ENCODE peak calls at places on chromosomes 12 and 14, in five cellular contexts. F is RWPE1, Y is GDM1, K is IMR-90, H is lung. U is an unnamed sample.

GRCh38 chr12:49777800-49778748 is 36.7 kb downstream of the TMBIM6 start:
- DNase-seq in H (peak), F (peak), Y (no peak), K (peak), U (peak)

GRCh38 chr12:31756977-31757420 is 28.2 kb upstream of the AMN1 start:
- DNase-seq in Y (no peak), K (no peak), F (peak), H (no peak), U (peak)

GRCh38 chr14:53953002-53953827 is 3.4 kb downstream of the BMP4 start:
- DNase-seq in F (peak), H (peak), Y (no peak), K (peak), U (peak)

GRCh38 chr14:64572721-64573508 is 23.2 kb downstream of the PPP1R36 start:
- DNase-seq in H (no peak), F (no peak), Y (no peak), K (peak), U (no peak)

GRCh38 chr12:90163975-90164374 is 455.3 kb upstream of the ATP2B1 start:
- DNase-seq in K (no peak), Y (no peak), H (no peak), F (no peak), U (no peak)

GRCh38 chr12:2582631-2583616 is 211.8 kb upstream of the FKBP4 start:
- DNase-seq in H (peak), K (peak), Y (peak), F (peak), U (peak)

GRCh38 chr14:82655770-82656169 is 1122.1 kb upstream of the SEL1L start:
- DNase-seq in K (no peak), Y (no peak), F (no peak), H (no peak), U (no peak)

GRCh38 chr12:121061831-121062230 is 22.8 kb upstream of the OASL start:
- DNase-seq in Y (no peak), K (peak), F (no peak), H (no peak), U (no peak)

GRCh38 chr14:21558703-21559063 is 21.2 kb downstream of the OR10G3 start:
- DNase-seq in Y (no peak), F (no peak), H (no peak), K (no peak), U (no peak)

GRCh38 chr12:115451785-115452736 is 768.1 kb upstream of the TBX3 start:
- DNase-seq in K (peak), Y (no peak), H (no peak), F (peak), U (peak)

GRCh38 chr12:46237381-46238045 is 31.3 kb downstream of the SLC38A1 start:
- DNase-seq in F (no peak), H (no peak), Y (no peak), K (no peak), U (no peak)

GRCh38 chr12:57477710-57478681 is 1.7 kb downstream of the ARHGAP9 start:
- DNase-seq in H (no peak), K (peak), Y (peak), F (no peak), U (no peak)

GRCh38 chr12:1517007-1517406 is 77.4 kb downstream of the FBXL14 start:
- DNase-seq in F (no peak), Y (no peak), K (peak), H (no peak), U (peak)

GRCh38 chr14:62015945-62016344 is 253.7 kb downstream of the SNAPC1 start:
- DNase-seq in K (peak), Y (no peak), H (no peak), F (no peak), U (peak)

GRCh38 chr14:41901089-41901488 is 294.4 kb downstream of the LRFN5 start:
- DNase-seq in F (no peak), K (no peak), H (no peak), Y (no peak), U (no peak)

GRCh38 chr12:67526129-67526528 is 122.4 kb upstream of the DYRK2 start:
- DNase-seq in Y (no peak), F (no peak), K (no peak), H (no peak), U (no peak)

GRCh38 chr12:131835616-131836171 is 7.5 kb downstream of the MMP17 start:
- DNase-seq in Y (no peak), H (no peak), K (no peak), F (no peak), U (no peak)

GRCh38 chr12:81417056-81417455 is 339.2 kb downstream of the ACSS3 start:
- DNase-seq in K (no peak), F (no peak), H (no peak), Y (no peak), U (no peak)

GRCh38 chr12:4856556-4856955 is 53.1 kb upstream of the KCNA1 start:
- DNase-seq in F (no peak), H (no peak), Y (no peak), K (no peak), U (no peak)

GRCh38 chr12:51217133-51217967 is 512 bp downstream of the POU6F1 start:
- DNase-seq in Y (no peak), F (peak), K (no peak), H (peak), U (peak)

GRCh38 chr14:45247427-45247826 is 5.6 kb downstream of the MIS18BP1 start:
- DNase-seq in F (no peak), Y (no peak), K (no peak), H (no peak), U (no peak)

GRCh38 chr12:6434205-6435180 is 10.3 kb upstream of the CD27 start:
- DNase-seq in H (no peak), K (no peak), Y (no peak), F (no peak), U (no peak)

GRCh38 chr12:26319511-26319910 is 124.1 kb downstream of the SSPN start:
- DNase-seq in K (peak), F (peak), Y (no peak), H (peak), U (peak)

GRCh38 chr14:56487761-56488160 is 91.8 kb upstream of the TMEM260 start:
- DNase-seq in Y (no peak), F (peak), K (peak), H (no peak), U (no peak)

GRCh38 chr12:92134638-92135274 is 10.9 kb downstream of the BTG1 start:
- DNase-seq in Y (no peak), F (peak), K (peak), H (no peak), U (no peak)

GRCh38 chr12:109053382-109054123 is 1.2 kb downstream of the USP30 start:
- DNase-seq in H (no peak), K (no peak), F (peak), Y (no peak), U (no peak)

GRCh38 chr14:105199093-105199492 is 18.0 kb upstream of the NUDT14 start:
- DNase-seq in H (no peak), F (no peak), K (peak), Y (no peak), U (no peak)

GRCh38 chr14:61527325-61528100 is 167.8 kb upstream of the HIF1A start:
- DNase-seq in F (no peak), H (no peak), Y (no peak), K (peak), U (no peak)

GRCh38 chr12:88237954-88238353 is 95.8 kb downstream of the TMTC3 start:
- DNase-seq in K (peak), H (no peak), Y (peak), F (no peak), U (peak)

GRCh38 chr12:46266382-46266791 is 2.5 kb downstream of the SLC38A1 start:
- DNase-seq in K (peak), H (no peak), F (peak), Y (no peak), U (peak)

GRCh38 chr12:54294152-54294913 is 6.5 kb downstream of the NFE2 start:
- DNase-seq in H (peak), F (peak), K (no peak), Y (peak), U (peak)

GRCh38 chr12:95134085-95134484 is 60.7 kb upstream of the NR2C1 start:
- DNase-seq in H (no peak), F (no peak), Y (no peak), K (no peak), U (no peak)

GRCh38 chr14:57769863-57770523 is 95.9 kb downstream of the SLC35F4 start:
- DNase-seq in F (no peak), H (no peak), K (no peak), Y (no peak), U (no peak)

U was measured in LoVo.